ENCODE peak calls at places on chromosomes 3 and 15, in five cellular contexts. C is fibroblast of the aortic adventitia, D is astrocyte of the spinal cord, G is left ventricle myocardium inferior, W is brain microvascular endothelial cell. O is an unnamed sample.

GRCh38 chr3:148943531-148944200 is 47.7 kb upstream of the GYG1 start:
- DNase-seq in C (peak), D (peak), G (no peak), W (peak), O (peak)

GRCh38 chr3:136023264-136023978 is 57.9 kb downstream of the PPP2R3A start:
- DNase-seq in C (no peak), D (no peak), G (no peak), W (no peak), O (no peak)

GRCh38 chr15:31207246-31207645 is 105.7 kb upstream of the TRPM1 start:
- DNase-seq in C (no peak), D (no peak), G (no peak), W (no peak), O (no peak)

GRCh38 chr15:64000183-64000710 is 46.0 kb downstream of the DAPK2 start:
- DNase-seq in C (peak), D (no peak), G (no peak), W (no peak), O (no peak)

GRCh38 chr3:85760342-85760741 is 801.6 kb downstream of the CADM2 start:
- DNase-seq in C (no peak), D (no peak), G (no peak), W (no peak), O (no peak)

GRCh38 chr15:22995786-22996185 is 15.6 kb upstream of the CYFIP1 start:
- DNase-seq in C (no peak), D (no peak), G (no peak), W (no peak), O (no peak)

GRCh38 chr3:47664519-47664918 is 85.9 kb upstream of the CSPG5 start:
- DNase-seq in C (no peak), D (peak), G (no peak), W (no peak), O (no peak)

GRCh38 chr3:187639912-187640822 is 30.0 kb downstream of the SST start:
- DNase-seq in C (no peak), D (no peak), G (no peak), W (no peak), O (no peak)

GRCh38 chr3:192906940-192907339 is 10.7 kb downstream of the MB21D2 start:
- DNase-seq in C (no peak), D (no peak), G (no peak), W (no peak), O (no peak)

GRCh38 chr3:66037986-66038369 is 740 bp downstream of the MAGI1 start:
- DNase-seq in C (no peak), D (no peak), G (peak), W (no peak), O (no peak)

GRCh38 chr3:69433016-69433937 is 47.4 kb upstream of the FRMD4B start:
- DNase-seq in C (no peak), D (no peak), G (no peak), W (no peak), O (no peak)

GRCh38 chr15:80059786-80060489 is 462 bp downstream of the ZFAND6 start:
- DNase-seq in C (no peak), D (no peak), G (no peak), W (no peak), O (peak)

GRCh38 chr3:112477891-112478290 is 21.4 kb downstream of the BTLA start:
- DNase-seq in C (no peak), D (no peak), G (no peak), W (no peak), O (no peak)

GRCh38 chr3:66762888-66763287 is 235.2 kb upstream of the KBTBD8 start:
- DNase-seq in C (no peak), D (no peak), G (no peak), W (no peak), O (no peak)

GRCh38 chr3:123084738-123085237 is 18.0 kb downstream of the PDIA5 start:
- DNase-seq in C (peak), D (no peak), G (no peak), W (no peak), O (no peak)

GRCh38 chr3:116444819-116445290 is 432 bp downstream of the LSAMP start:
- DNase-seq in C (peak), D (no peak), G (no peak), W (no peak), O (no peak)

GRCh38 chr3:18556503-18556902 is 131.4 kb upstream of the SATB1 start:
- DNase-seq in C (no peak), D (peak), G (no peak), W (no peak), O (no peak)

GRCh38 chr15:95693917-95694316 is 636.6 kb upstream of the NR2F2 start:
- DNase-seq in C (no peak), D (peak), G (no peak), W (no peak), O (no peak)

GRCh38 chr3:42179110-42179725 is 86.8 kb downstream of the CCK start:
- DNase-seq in C (peak), D (peak), G (no peak), W (peak), O (peak)

GRCh38 chr3:17158941-17159682 is 274.4 kb downstream of the PLCL2 start:
- DNase-seq in C (no peak), D (peak), G (peak), W (no peak), O (no peak)

DNA sequence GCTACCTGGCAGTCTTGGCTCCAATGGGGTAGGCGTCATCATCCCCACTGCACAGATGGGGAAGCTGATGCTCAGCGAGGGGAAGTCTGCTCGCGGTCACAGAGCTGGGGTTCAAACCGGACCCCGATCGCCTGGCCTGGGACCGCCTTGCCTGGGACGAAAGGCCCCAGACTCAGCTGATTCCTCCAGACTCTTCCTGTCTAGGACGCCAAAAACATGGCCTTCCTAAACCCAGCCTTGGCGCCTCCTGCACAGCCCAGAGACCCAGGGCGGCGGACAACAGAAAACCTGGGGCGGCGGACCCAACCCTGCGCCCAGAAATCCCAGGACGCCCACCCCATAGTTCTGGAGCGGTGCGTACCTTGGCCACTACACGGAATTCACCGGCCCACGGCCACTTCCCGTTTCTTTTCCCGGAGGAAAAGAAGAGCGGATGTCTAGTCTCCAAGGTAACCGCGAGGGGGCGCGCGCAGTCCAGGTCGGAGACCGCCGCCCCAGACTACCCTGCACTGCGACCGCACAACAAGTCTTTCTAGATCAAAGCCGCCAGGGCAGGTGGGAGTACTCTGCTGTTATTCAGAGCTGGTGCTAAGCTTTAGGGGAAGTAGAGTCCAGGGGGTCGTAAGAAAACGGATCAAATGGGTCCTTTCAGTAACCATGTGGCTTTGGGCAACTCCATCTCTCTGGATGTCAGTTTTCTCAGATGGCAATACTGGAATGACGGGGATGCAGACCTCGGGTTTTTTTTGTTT is 4.9 kb upstream of the IL17RD start:
- DNase-seq in C (peak), D (peak), G (peak), W (peak), O (peak)
- H3K4me3 ChIP-seq in C (peak), D (peak), G (peak), W (peak), O (peak)

GRCh38 chr15:69724331-69724730 is 271.7 kb downstream of the RPLP1 start:
- DNase-seq in C (no peak), D (no peak), G (no peak), W (no peak), O (no peak)

GRCh38 chr15:69725210-69725609 is 272.6 kb downstream of the RPLP1 start:
- DNase-seq in C (no peak), D (no peak), G (no peak), W (no peak), O (no peak)

GRCh38 chr15:69729167-69729748 is 276.6 kb downstream of the RPLP1 start:
- DNase-seq in C (peak), D (no peak), G (peak), W (peak), O (no peak)

GRCh38 chr15:69725957-69726356 is 273.3 kb downstream of the RPLP1 start:
- DNase-seq in C (no peak), D (no peak), G (peak), W (no peak), O (no peak)

GRCh38 chr15:69727257-69727924 is 274.8 kb downstream of the RPLP1 start:
- DNase-seq in C (no peak), D (no peak), G (no peak), W (no peak), O (no peak)
- H3K4me3 ChIP-seq in C (no peak), D (no peak), G (no peak), W (no peak), O (no peak)

DNA sequence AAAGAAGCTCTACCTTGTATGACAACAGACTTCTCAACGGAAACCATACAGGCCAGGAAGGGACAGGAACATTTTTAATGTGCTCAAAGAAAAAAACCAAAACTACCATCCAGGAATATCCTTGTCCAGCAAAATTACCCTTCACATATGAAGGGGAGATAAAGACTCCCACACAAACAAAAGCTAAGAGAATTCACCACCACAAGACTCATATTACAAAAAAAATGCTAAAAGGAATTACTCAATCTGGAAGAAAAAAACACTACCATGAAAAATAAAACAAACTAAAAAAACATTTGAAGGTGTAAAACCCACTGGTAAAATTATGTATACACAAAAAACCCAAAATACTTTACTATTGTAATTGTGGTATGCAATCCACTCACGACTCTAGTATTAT is 57.2 kb downstream of the DLG1 start:
- DNase-seq in C (no peak), D (no peak), G (no peak), W (no peak), O (no peak)
- H3K4me3 ChIP-seq in C (no peak), D (no peak), G (no peak), W (no peak), O (no peak)

GRCh38 chr15:74832826-74833225 is 6.4 kb downstream of the CPLX3 start:
- DNase-seq in C (no peak), D (no peak), G (no peak), W (no peak), O (no peak)
- H3K4me3 ChIP-seq in C (no peak), D (no peak), G (no peak), W (no peak), O (no peak)

GRCh38 chr3:26106119-26106690 is 316.3 kb downstream of the OXSM start:
- DNase-seq in C (no peak), D (no peak), G (no peak), W (no peak), O (no peak)

GRCh38 chr3:26100176-26100575 is 310.3 kb downstream of the OXSM start:
- DNase-seq in C (no peak), D (no peak), G (no peak), W (no peak), O (no peak)

GRCh38 chr3:26102376-26103110 is 312.7 kb downstream of the OXSM start:
- DNase-seq in C (no peak), D (no peak), G (no peak), W (no peak), O (no peak)

GRCh38 chr3:26108846-26109489 is 319.1 kb downstream of the OXSM start:
- DNase-seq in C (no peak), D (no peak), G (no peak), W (no peak), O (no peak)

DNA sequence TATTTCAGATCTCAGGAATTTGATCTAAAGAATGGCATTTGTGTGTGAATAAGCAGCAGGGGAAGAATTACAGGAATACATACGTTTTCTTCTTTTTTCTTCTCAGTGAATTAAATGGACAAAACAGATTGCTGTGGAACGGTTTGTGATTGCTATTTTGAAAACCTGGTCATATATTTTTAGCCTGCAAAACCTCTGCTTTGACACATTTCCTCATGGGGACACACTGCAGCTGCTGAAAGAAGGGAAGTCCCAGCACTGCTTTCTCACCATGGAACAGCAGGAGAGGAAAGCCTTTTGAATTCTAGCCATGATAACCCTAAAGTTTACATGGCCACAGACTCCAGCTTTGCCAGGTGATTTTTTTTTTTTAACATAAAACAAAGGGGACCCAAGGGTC is 315.0 kb downstream of the OXSM start:
- DNase-seq in C (no peak), D (no peak), G (no peak), W (no peak), O (no peak)
- H3K4me3 ChIP-seq in C (no peak), D (no peak), G (no peak), W (no peak), O (no peak)

GRCh38 chr3:146770881-146771280 is 165.7 kb upstream of the PLSCR5 start:
- DNase-seq in C (no peak), D (no peak), G (no peak), W (no peak), O (no peak)
- H3K4me3 ChIP-seq in C (no peak), D (no peak), G (no peak), W (no peak), O (no peak)

GRCh38 chr15:56017920-56018319 is 24.5 kb upstream of the NEDD4 start:
- DNase-seq in C (no peak), D (no peak), G (no peak), W (no peak), O (no peak)
- H3K4me3 ChIP-seq in C (no peak), D (no peak), G (no peak), W (no peak), O (no peak)

DNA sequence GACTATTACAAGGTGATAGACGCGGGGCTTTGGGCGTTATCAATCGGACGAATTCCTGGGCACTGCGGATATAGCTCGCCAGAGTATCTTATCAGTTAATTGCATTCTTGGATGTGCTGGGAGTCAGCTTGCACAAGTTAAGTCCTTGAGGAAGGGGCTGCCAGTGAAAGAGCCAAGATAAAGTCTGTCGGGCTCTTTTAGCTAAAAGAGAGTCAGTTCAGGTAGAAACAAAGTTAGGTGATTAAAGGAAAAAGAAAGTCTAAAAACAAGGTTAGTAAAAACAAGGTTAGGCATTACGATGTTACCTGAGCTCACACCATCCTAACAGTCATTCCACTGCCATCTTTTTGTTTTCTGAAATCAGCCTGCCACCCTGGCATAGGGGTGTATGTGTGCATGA is 6.1 kb upstream of the MCF2L2 start:
- DNase-seq in C (no peak), D (no peak), G (no peak), W (no peak), O (no peak)
- H3K4me3 ChIP-seq in C (no peak), D (no peak), G (no peak), W (no peak), O (no peak)

DNA sequence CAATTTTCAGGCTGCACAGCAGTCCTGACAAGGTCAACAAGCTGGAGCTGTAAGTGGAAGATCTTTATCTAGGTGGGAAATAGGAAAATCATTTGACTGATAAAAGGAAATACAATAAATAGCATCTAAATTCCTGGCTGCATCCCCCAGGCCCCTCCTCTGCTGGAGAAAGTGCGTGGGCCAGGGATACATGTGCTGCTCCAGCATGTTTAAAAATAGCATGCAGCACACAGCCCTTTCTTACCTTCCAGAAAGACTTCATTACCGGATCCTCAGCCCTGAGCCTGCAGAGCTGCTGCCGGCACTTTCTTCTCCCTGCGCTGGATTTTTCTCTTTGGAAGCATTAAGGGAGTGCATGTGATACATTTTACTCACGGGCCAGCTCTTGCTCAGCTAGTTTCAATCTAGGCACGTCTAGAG is 77.3 kb downstream of the HMG20A start:
- DNase-seq in C (peak), D (peak), G (no peak), W (peak), O (peak)
- H3K4me3 ChIP-seq in C (peak), D (no peak), G (peak), W (no peak), O (no peak)